ENCODE peak calls at places on chromosomes 6 and 20, in eight cellular contexts. W, J, O, T, Y, X, R and I are unnamed samples.

GRCh38 chr20:44593721-44594120 is 11.3 kb downstream of the PKIG start:
- DNase-seq in W (no peak), J (no peak), O (no peak), T (no peak), Y (no peak), X (no peak), R (no peak), I (no peak)

GRCh38 chr20:61096463-61096862 is 155.6 kb upstream of the CDH4 start:
- DNase-seq in W (no peak), J (no peak), O (no peak), T (no peak), Y (no peak), X (no peak), R (no peak), I (no peak)

GRCh38 chr6:121540210-121540609 is 104.8 kb downstream of the GJA1 start:
- DNase-seq in W (no peak), J (no peak), O (no peak), T (no peak), Y (no peak), X (no peak), R (no peak), I (no peak)

GRCh38 chr6:73152998-73153757 is 72.1 kb downstream of the KHDC1L start:
- DNase-seq in W (no peak), J (no peak), O (no peak), T (no peak), Y (no peak), X (no peak), R (no peak), I (no peak)

GRCh38 chr20:17498181-17498580 is 33.0 kb downstream of the BFSP1 start:
- DNase-seq in W (no peak), J (no peak), O (no peak), T (no peak), Y (no peak), X (no peak), R (no peak), I (no peak)

GRCh38 chr6:130129781-130130246 is 92.9 kb downstream of the SAMD3 start:
- DNase-seq in W (no peak), J (no peak), O (no peak), T (no peak), Y (no peak), X (no peak), R (no peak), I (no peak)

GRCh38 chr6:140644017-140644416 is 1269.6 kb upstream of the CITED2 start:
- DNase-seq in W (no peak), J (no peak), O (no peak), T (no peak), Y (no peak), X (no peak), R (no peak), I (no peak)

GRCh38 chr20:53805895-53806384 is 212.3 kb upstream of the ZNF217 start:
- DNase-seq in W (no peak), J (peak), O (peak), T (no peak), Y (no peak), X (no peak), R (no peak), I (no peak)

GRCh38 chr20:17281478-17281877 is 54.6 kb downstream of the PCSK2 start:
- DNase-seq in W (peak), J (no peak), O (peak), T (peak), Y (peak), X (peak), R (no peak), I (peak)

GRCh38 chr20:38353298-38353697 is 7.0 kb downstream of the LBP start:
- DNase-seq in W (no peak), J (no peak), O (no peak), T (peak), Y (no peak), X (no peak), R (no peak), I (no peak)

GRCh38 chr6:119858901-119859300 is 509.3 kb upstream of the MAN1A1 start:
- DNase-seq in W (no peak), J (no peak), O (no peak), T (no peak), Y (no peak), X (no peak), R (no peak), I (no peak)

GRCh38 chr6:5190467-5190866 is 70.3 kb downstream of the LYRM4 start:
- DNase-seq in W (no peak), J (peak), O (peak), T (no peak), Y (no peak), X (no peak), R (no peak), I (peak)

GRCh38 chr20:38073307-38074010 is 39.9 kb downstream of the RPRD1B start:
- DNase-seq in W (peak), J (peak), O (peak), T (peak), Y (peak), X (peak), R (no peak), I (no peak)

GRCh38 chr6:169225887-169226286 is 27.8 kb downstream of the THBS2 start:
- DNase-seq in W (no peak), J (no peak), O (no peak), T (no peak), Y (no peak), X (no peak), R (no peak), I (no peak)

GRCh38 chr6:136544326-136544725 is 5.9 kb downstream of the MAP7 start:
- DNase-seq in W (no peak), J (no peak), O (no peak), T (no peak), Y (no peak), X (no peak), R (no peak), I (no peak)

GRCh38 chr20:44735816-44736169 is 9.9 kb upstream of the KCNK15 start:
- DNase-seq in W (no peak), J (no peak), O (no peak), T (no peak), Y (no peak), X (no peak), R (no peak), I (no peak)

GRCh38 chr20:40704828-40705227 is 15.8 kb upstream of the MAFB start:
- DNase-seq in W (no peak), J (no peak), O (no peak), T (no peak), Y (no peak), X (no peak), R (no peak), I (no peak)

GRCh38 chr20:51811514-51811913 is 9.2 kb upstream of the SALL4 start:
- DNase-seq in W (no peak), J (no peak), O (no peak), T (no peak), Y (no peak), X (no peak), R (no peak), I (no peak)

GRCh38 chr6:122372647-122373046 is 26.8 kb upstream of the HSF2 start:
- DNase-seq in W (no peak), J (no peak), O (no peak), T (peak), Y (no peak), X (no peak), R (no peak), I (no peak)

GRCh38 chr6:128186724-128187123 is 285.9 kb upstream of the THEMIS start:
- DNase-seq in W (no peak), J (no peak), O (no peak), T (no peak), Y (no peak), X (no peak), R (no peak), I (no peak)

GRCh38 chr6:18177566-18177965 is 22.3 kb downstream of the KDM1B start:
- DNase-seq in W (no peak), J (no peak), O (no peak), T (no peak), Y (no peak), X (no peak), R (no peak), I (no peak)

GRCh38 chr20:50635676-50636600 is 55.4 kb downstream of the RIPOR3 start:
- DNase-seq in W (peak), J (peak), O (peak), T (peak), Y (peak), X (peak), R (no peak), I (peak)

GRCh38 chr6:127083231-127084015 is 35.0 kb upstream of the RSPO3 start:
- DNase-seq in W (no peak), J (no peak), O (no peak), T (no peak), Y (no peak), X (no peak), R (no peak), I (no peak)

GRCh38 chr6:3340358-3340798 is 81.6 kb downstream of the PSMG4 start:
- DNase-seq in W (no peak), J (no peak), O (no peak), T (no peak), Y (no peak), X (no peak), R (no peak), I (no peak)

GRCh38 chr20:53579266-53579580 is 14.4 kb downstream of the ZNF217 start:
- DNase-seq in W (no peak), J (no peak), O (no peak), T (no peak), Y (no peak), X (no peak), R (no peak), I (no peak)

GRCh38 chr6:118668761-118669411 is 17.5 kb upstream of the CEP85L start:
- DNase-seq in W (no peak), J (no peak), O (no peak), T (no peak), Y (no peak), X (no peak), R (no peak), I (no peak)

GRCh38 chr6:142313284-142313683 is 11.5 kb downstream of the ADGRG6 start:
- DNase-seq in W (no peak), J (no peak), O (peak), T (no peak), Y (no peak), X (no peak), R (no peak), I (no peak)

DNA sequence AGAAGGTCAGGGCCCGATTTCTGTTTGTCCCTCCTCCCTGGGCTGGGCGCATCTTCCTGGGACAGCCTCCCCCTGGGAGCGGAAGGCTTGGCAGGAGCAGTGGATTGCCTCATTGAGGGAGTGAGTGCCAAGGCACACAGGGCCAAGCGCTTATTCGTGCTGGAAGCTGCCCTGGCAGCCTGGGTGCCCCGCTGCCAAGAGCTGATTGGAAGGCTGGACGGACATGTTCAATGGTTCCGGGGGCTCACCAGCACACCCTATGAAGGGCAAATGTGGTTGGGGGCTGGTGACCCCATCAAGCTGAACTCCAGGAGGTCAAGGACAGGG is 10.3 kb upstream of the ZNF831 start:
- DNase-seq in W (no peak), J (no peak), O (no peak), T (no peak), Y (no peak), X (no peak), R (no peak), I (no peak)
- TF ChIP-seq REST in W (no peak), J (no peak), O (no peak), T (no peak), Y (no peak), X (no peak), R (no peak), I (no peak)

DNA sequence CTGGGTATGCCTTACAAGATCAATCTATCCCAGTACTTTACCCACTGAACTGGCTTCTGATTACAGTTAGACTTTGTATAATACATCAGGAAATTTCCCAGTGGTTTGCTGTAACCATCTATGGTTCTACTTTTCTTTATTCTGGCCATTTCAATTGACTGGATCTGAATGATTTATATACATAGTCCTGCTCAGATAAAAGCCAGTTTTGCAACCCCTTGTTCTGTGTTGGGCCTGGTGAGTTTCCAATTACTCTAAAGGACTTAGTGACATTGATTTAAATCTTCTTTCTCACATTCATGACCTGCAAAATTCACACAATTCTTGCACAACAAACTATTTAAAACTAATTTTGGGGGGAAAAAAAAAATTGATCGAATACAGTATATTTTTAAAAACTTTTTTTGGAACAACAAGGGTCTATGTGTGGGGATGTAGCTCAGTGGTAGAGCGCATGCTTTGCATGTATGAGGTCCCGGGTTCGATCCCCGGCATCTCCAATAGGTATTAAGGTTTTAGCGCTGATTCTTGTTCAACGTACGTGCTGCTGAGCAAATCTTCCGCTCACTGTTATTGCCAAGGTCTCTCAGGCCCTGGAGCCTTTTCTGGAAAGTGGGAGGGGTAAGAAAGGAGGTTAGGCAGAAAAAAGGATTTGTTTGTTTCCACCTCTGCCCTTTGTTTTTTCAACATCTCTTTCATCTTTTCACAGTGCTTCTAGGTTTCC is 117.5 kb downstream of the GPX5 start:
- DNase-seq in W (peak), J (peak), O (peak), T (peak), Y (peak), X (peak), R (peak), I (peak)
- H3K4me3 ChIP-seq in W (no peak), J (peak), O (peak), T (peak), Y (peak), X (no peak), R (no peak), I (no peak)

GRCh38 chr6:21003780-21004541 is 469.7 kb downstream of the CDKAL1 start:
- DNase-seq in W (no peak), J (no peak), O (peak), T (peak), Y (no peak), X (peak), R (peak), I (no peak)
- TF ChIP-seq REST in W (no peak), J (no peak), O (no peak), T (no peak), Y (no peak), X (no peak), R (no peak), I (no peak)

GRCh38 chr6:11043552-11043960 is 549 bp downstream of the ELOVL2 start:
- DNase-seq in W (peak), J (no peak), O (no peak), T (peak), Y (no peak), X (no peak), R (no peak), I (no peak)
- H3K4me3 ChIP-seq in W (peak), J (peak), O (peak), T (peak), Y (no peak), X (peak), R (peak), I (peak)

GRCh38 chr20:34078540-34078939 is 33.5 kb downstream of the EIF2S2 start:
- DNase-seq in W (no peak), J (no peak), O (no peak), T (no peak), Y (no peak), X (no peak), R (no peak), I (no peak)

GRCh38 chr20:34072778-34073177 is 39.3 kb downstream of the EIF2S2 start:
- DNase-seq in W (no peak), J (no peak), O (no peak), T (no peak), Y (no peak), X (no peak), R (no peak), I (no peak)

GRCh38 chr20:34076952-34077351 is 35.1 kb downstream of the EIF2S2 start:
- DNase-seq in W (no peak), J (no peak), O (no peak), T (no peak), Y (no peak), X (no peak), R (no peak), I (no peak)

GRCh38 chr20:34074101-34074760 is 37.8 kb downstream of the EIF2S2 start:
- DNase-seq in W (no peak), J (no peak), O (no peak), T (no peak), Y (no peak), X (no peak), R (no peak), I (no peak)

GRCh38 chr20:34075647-34076046 is 36.4 kb downstream of the EIF2S2 start:
- DNase-seq in W (no peak), J (no peak), O (no peak), T (peak), Y (no peak), X (no peak), R (no peak), I (no peak)
- TF ChIP-seq REST in W (no peak), J (no peak), O (no peak), T (no peak), Y (no peak), X (no peak), R (no peak), I (no peak)

GRCh38 chr6:153207617-153208016 is 76.5 kb upstream of the RGS17 start:
- DNase-seq in W (no peak), J (no peak), O (no peak), T (no peak), Y (no peak), X (no peak), R (no peak), I (no peak)
- H3K4me3 ChIP-seq in W (no peak), J (no peak), O (no peak), T (no peak), Y (no peak), X (no peak), R (no peak), I (no peak)

GRCh38 chr20:46894579-46894958 is at the start of gene EYA2:
- DNase-seq in W (no peak), J (no peak), O (peak), T (peak), Y (no peak), X (peak), R (no peak), I (no peak)
- TF ChIP-seq REST in W (no peak), J (no peak), O (no peak), T (no peak), Y (no peak), X (no peak), R (no peak), I (no peak)

GRCh38 chr20:3081641-3082040 is 2.9 kb downstream of the AVP start:
- DNase-seq in W (no peak), J (no peak), O (no peak), T (no peak), Y (no peak), X (no peak), R (no peak), I (no peak)
- H3K4me3 ChIP-seq in W (no peak), J (no peak), O (no peak), T (no peak), Y (no peak), X (no peak), R (no peak), I (no peak)

DNA sequence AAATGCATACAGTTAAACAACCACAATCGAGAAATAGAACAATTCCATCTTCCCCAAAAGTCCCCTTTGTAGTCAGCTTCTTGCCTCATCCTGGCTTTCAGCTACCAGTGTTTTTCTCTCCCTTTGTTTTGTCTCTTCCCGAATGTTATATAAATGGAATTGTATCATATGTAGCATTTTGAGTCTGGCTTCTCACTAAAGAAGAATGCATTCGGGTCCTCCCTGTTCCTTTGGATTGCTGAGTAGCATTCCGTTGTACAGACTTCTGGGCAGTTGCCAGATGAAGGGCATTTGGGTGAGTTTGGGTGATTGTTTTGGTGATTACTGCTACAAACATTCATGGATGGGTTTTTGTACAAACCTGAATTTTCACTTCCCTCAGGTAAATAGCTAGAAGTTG is 27.8 kb downstream of the PRPH2 start:
- DNase-seq in W (no peak), J (no peak), O (no peak), T (no peak), Y (no peak), X (no peak), R (no peak), I (no peak)
- TF ChIP-seq REST in W (no peak), J (no peak), O (no peak), T (no peak), Y (no peak), X (no peak), R (no peak), I (no peak)